ENCODE peak calls at places on chromosomes 3 and 15, in seven cellular contexts. V, Y, F, D, C, H and E are unnamed samples.

GRCh38 chr3:89699229-89699628 is 591.8 kb downstream of the EPHA3 start:
- DNase-seq in V (no peak), F (no peak), H (no peak), C (peak), D (no peak), Y (no peak), E (no peak)

GRCh38 chr15:64809649-64810498 is 15.6 kb downstream of the PIF1 start:
- DNase-seq in H (peak), V (peak), C (peak), F (peak), Y (peak), D (peak), E (peak)

GRCh38 chr3:22013641-22014040 is 262.6 kb upstream of the ZNF385D start:
- DNase-seq in V (no peak), D (no peak), H (no peak), F (no peak), Y (no peak), C (no peak), E (peak)

GRCh38 chr3:143951351-143951971 is 20.2 kb upstream of the DIPK2A start:
- DNase-seq in V (no peak), C (no peak), F (no peak), Y (no peak), D (peak), H (peak), E (peak)

GRCh38 chr15:80573614-80574013 is 121.5 kb upstream of the ABHD17C start:
- DNase-seq in H (no peak), D (no peak), V (no peak), F (no peak), Y (no peak), C (no peak), E (no peak)

GRCh38 chr3:140546649-140547048 is 131.2 kb upstream of the TRIM42 start:
- DNase-seq in H (no peak), F (no peak), D (no peak), Y (no peak), V (no peak), C (no peak), E (no peak)

GRCh38 chr15:78837543-78837942 is 26.3 kb upstream of the ADAMTS7 start:
- DNase-seq in F (no peak), C (no peak), V (no peak), Y (no peak), D (no peak), H (no peak), E (peak)

GRCh38 chr3:126121632-126122031 is 37.7 kb upstream of the SLC41A3 start:
- DNase-seq in V (no peak), C (peak), H (no peak), F (peak), Y (no peak), D (no peak), E (peak)

GRCh38 chr3:102909904-102910303 is 475.1 kb downstream of the ZPLD1 start:
- DNase-seq in C (no peak), F (no peak), V (no peak), D (no peak), Y (no peak), H (no peak), E (no peak)

GRCh38 chr15:59946084-59946483 is 58.0 kb upstream of the FOXB1 start:
- DNase-seq in Y (no peak), H (no peak), C (no peak), V (no peak), D (no peak), F (no peak), E (no peak)

GRCh38 chr15:24683736-24684135 is 8.2 kb downstream of the NPAP1 start:
- DNase-seq in D (no peak), H (no peak), V (no peak), Y (no peak), F (no peak), C (no peak), E (peak)

GRCh38 chr3:17473761-17474160 is 268.7 kb downstream of the TBC1D5 start:
- DNase-seq in D (peak), Y (no peak), V (no peak), F (no peak), H (no peak), C (no peak), E (no peak)

GRCh38 chr3:56864090-56864489 is 62.3 kb upstream of the ARHGEF3 start:
- DNase-seq in F (no peak), V (no peak), D (no peak), H (peak), C (no peak), Y (no peak), E (no peak)

GRCh38 chr3:127698264-127699097 is 25.7 kb downstream of the ABTB1 start:
- DNase-seq in D (no peak), Y (no peak), H (no peak), F (no peak), C (no peak), V (no peak), E (no peak)

GRCh38 chr15:64464271-64465005 is 4.1 kb downstream of the ZNF609 start:
- DNase-seq in F (no peak), C (no peak), Y (no peak), V (no peak), H (no peak), D (peak), E (no peak)

GRCh38 chr3:176799675-176800074 is 397.6 kb downstream of the TBL1XR1 start:
- DNase-seq in H (no peak), F (no peak), Y (no peak), V (no peak), C (no peak), D (no peak), E (no peak)

GRCh38 chr15:61989698-61990097 is 70.5 kb downstream of the VPS13C start:
- DNase-seq in C (no peak), H (no peak), D (peak), V (no peak), Y (no peak), F (no peak), E (no peak)

GRCh38 chr15:39084683-39085530 is 496.0 kb upstream of the THBS1 start:
- DNase-seq in H (no peak), V (no peak), F (no peak), D (peak), Y (no peak), C (peak), E (no peak)

GRCh38 chr15:52408823-52409222 is 113.2 kb upstream of the MYO5C start:
- DNase-seq in C (no peak), V (no peak), F (no peak), H (no peak), D (no peak), Y (no peak), E (no peak)

GRCh38 chr3:66376568-66376967 is 124.3 kb downstream of the LRIG1 start:
- DNase-seq in F (no peak), H (no peak), C (peak), D (peak), V (no peak), Y (no peak), E (no peak)

GRCh38 chr3:79598594-79598993 is 169.2 kb downstream of the ROBO1 start:
- DNase-seq in V (no peak), Y (no peak), H (no peak), F (no peak), D (no peak), C (no peak), E (peak)

GRCh38 chr15:63065262-63066234 is 23.0 kb downstream of the TPM1 start:
- DNase-seq in H (no peak), V (no peak), Y (no peak), D (no peak), C (no peak), F (no peak), E (peak)

GRCh38 chr15:76636059-76636458 is 269.1 kb downstream of the SCAPER start:
- DNase-seq in V (no peak), H (no peak), Y (no peak), F (no peak), C (no peak), D (no peak), E (no peak)

GRCh38 chr3:66106788-66107187 is 68.1 kb upstream of the MAGI1 start:
- DNase-seq in H (no peak), V (no peak), Y (no peak), F (no peak), D (no peak), C (no peak), E (no peak)

DNA sequence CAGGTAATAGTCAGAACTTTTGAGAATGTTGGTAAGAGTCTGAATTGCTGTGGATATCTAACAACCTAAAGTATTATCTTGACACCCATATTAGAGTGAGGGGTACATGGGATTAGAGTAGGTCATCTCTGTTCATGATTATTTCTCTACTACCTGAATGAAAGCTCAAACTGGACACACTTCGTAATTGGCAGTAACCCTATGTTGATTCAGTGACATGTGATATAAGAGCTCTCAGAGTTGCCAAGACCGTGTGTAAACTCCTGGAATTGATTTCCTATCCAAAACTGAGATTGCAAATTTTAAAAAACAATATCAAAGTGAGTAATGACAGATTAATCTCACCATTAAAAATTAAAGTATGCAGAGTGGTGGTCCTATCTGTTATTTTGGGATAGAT is 214.8 kb upstream of the ARHGEF26 start:
- DNase-seq in V (no peak), D (no peak), H (no peak), C (no peak), F (no peak), Y (no peak), E (no peak)
- H3K27ac ChIP-seq in V (no peak), D (no peak), H (no peak), C (no peak), F (no peak), Y (no peak), E (no peak)

GRCh38 chr3:99872633-99873254 is 55.1 kb downstream of the CMSS1 start:
- DNase-seq in F (no peak), H (no peak), C (no peak), D (no peak), Y (no peak), V (no peak), E (no peak)
- H3K27ac ChIP-seq in F (peak), H (no peak), C (peak), D (no peak), Y (no peak), V (peak), E (no peak)

GRCh38 chr3:171548918-171549317 is 88.7 kb upstream of the TNIK start:
- DNase-seq in F (no peak), Y (no peak), C (no peak), V (no peak), H (no peak), D (no peak), E (no peak)
- H3K27ac ChIP-seq in F (no peak), Y (no peak), C (no peak), V (no peak), H (no peak), D (no peak), E (peak)

GRCh38 chr15:67095834-67096366 is 30.5 kb downstream of the SMAD3 start:
- DNase-seq in D (no peak), V (no peak), Y (no peak), H (no peak), C (no peak), F (no peak), E (no peak)
- H3K27ac ChIP-seq in D (no peak), V (peak), Y (no peak), H (no peak), C (no peak), F (no peak), E (no peak)

GRCh38 chr15:95300958-95301357 is 1029.5 kb upstream of the NR2F2 start:
- DNase-seq in Y (no peak), V (no peak), D (peak), C (no peak), F (no peak), H (no peak), E (no peak)
- H3K27ac ChIP-seq in Y (no peak), V (no peak), D (no peak), C (no peak), F (peak), H (no peak), E (no peak)

GRCh38 chr3:194247350-194247740 is 103.8 kb downstream of the CPN2 start:
- DNase-seq in H (no peak), F (peak), V (no peak), Y (no peak), D (no peak), C (no peak), E (no peak)

GRCh38 chr3:194250104-194251002 is 100.8 kb downstream of the CPN2 start:
- DNase-seq in C (peak), H (no peak), F (peak), Y (no peak), V (peak), D (peak), E (no peak)

GRCh38 chr3:194251007-194251406 is 100.1 kb downstream of the CPN2 start:
- DNase-seq in H (no peak), V (no peak), C (no peak), Y (no peak), F (no peak), D (no peak), E (no peak)

GRCh38 chr3:194251461-194251860 is 99.7 kb downstream of the CPN2 start:
- DNase-seq in F (no peak), Y (no peak), D (no peak), V (no peak), C (no peak), H (no peak), E (no peak)

DNA sequence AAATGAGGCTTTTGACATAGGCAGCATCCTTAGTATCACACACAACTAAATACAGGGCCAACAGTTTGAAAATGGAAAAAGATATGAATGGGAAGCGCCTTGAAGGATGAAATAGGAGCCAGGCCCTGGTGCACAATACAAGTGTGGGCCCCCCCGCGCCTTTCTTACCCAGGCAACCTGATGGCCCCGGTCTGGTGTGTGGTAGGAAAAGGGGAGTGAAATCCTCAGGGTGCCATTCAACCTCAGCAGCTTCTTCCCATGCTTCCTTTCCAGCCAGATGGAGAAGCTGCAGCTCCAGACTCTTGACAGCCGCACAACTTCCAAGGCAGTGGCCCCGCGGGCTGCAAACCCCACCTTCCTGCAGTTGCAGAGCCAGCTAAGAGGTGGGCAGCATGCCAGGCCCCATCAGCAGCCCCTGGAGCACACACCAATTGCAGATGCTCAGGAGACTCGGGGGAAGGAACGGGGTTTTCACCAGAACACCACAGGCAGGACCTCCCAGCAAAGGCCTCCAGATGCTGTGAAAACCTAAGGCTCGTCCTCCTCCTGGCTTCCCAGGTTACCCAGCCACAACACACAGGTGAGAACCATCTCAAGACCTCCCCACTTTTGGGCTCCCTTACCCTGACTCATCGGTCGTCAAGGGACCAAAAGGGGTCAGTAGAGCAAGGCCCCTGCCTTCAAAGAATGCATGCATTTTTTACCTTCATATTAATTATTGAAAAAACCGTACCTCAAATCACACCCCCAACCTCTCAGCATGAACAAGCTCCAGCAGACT is 101.6 kb downstream of the CPN2 start:
- DNase-seq in H (peak), F (peak), C (no peak), D (no peak), Y (no peak), V (no peak), E (no peak)
- H3K27ac ChIP-seq in H (peak), F (no peak), C (no peak), D (no peak), Y (no peak), V (no peak), E (no peak)

GRCh38 chr15:67201136-67201535 is 53.3 kb downstream of the AAGAB start:
- DNase-seq in C (no peak), Y (no peak), F (no peak), V (no peak), H (no peak), D (no peak), E (no peak)

GRCh38 chr15:67199391-67199790 is 55.1 kb downstream of the AAGAB start:
- DNase-seq in D (no peak), V (no peak), F (no peak), C (no peak), Y (no peak), H (no peak), E (no peak)

GRCh38 chr15:67202091-67202490 is 52.4 kb downstream of the AAGAB start:
- DNase-seq in F (no peak), V (no peak), Y (no peak), C (no peak), H (no peak), D (no peak), E (no peak)

GRCh38 chr15:67199881-67200763 is 54.3 kb downstream of the AAGAB start:
- DNase-seq in Y (no peak), F (no peak), V (no peak), H (no peak), C (no peak), D (peak), E (no peak)

DNA sequence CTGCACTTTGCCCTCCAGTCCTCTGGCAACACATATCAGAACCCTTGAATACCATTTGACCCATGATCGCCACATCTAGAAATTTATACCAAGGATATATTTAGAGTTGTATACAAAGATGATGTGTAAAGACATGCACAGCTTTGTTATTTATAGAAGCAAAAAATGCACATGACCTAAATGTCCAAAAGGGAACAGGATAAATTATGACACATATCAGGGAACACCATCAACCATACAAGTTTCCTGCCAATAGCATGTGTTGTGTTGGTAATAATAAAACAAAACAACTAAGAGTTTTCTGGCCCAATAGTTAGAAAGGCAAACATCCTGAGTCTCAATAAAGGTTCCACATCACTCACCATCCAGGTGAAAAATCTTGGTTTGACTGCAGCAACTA is 51.5 kb downstream of the AAGAB start:
- DNase-seq in V (no peak), H (no peak), C (no peak), Y (no peak), F (no peak), D (no peak), E (no peak)
- H3K27ac ChIP-seq in V (peak), H (no peak), C (no peak), Y (no peak), F (no peak), D (no peak), E (no peak)

GRCh38 chr3:46912986-46913385 is 35.5 kb downstream of the PTH1R start:
- DNase-seq in F (no peak), Y (no peak), V (no peak), D (no peak), C (no peak), H (no peak), E (no peak)

GRCh38 chr3:46914849-46915248 is 37.3 kb downstream of the PTH1R start:
- DNase-seq in V (no peak), H (no peak), F (no peak), C (no peak), Y (no peak), D (no peak), E (no peak)

GRCh38 chr3:46916278-46916677 is 38.8 kb downstream of the PTH1R start:
- DNase-seq in C (no peak), Y (no peak), D (no peak), F (no peak), V (no peak), H (no peak), E (no peak)

GRCh38 chr3:46915297-46915822 is 37.8 kb downstream of the PTH1R start:
- DNase-seq in D (no peak), H (no peak), V (peak), F (no peak), Y (no peak), C (no peak), E (no peak)

GRCh38 chr3:46913644-46914043 is 36.1 kb downstream of the PTH1R start:
- DNase-seq in Y (no peak), D (peak), C (peak), V (peak), H (no peak), F (no peak), E (no peak)
- H3K27ac ChIP-seq in Y (no peak), D (peak), C (no peak), V (peak), H (no peak), F (no peak), E (no peak)

GRCh38 chr3:37255990-37256308 is 81.6 kb upstream of the LRRFIP2 start:
- DNase-seq in C (no peak), D (no peak), F (no peak), V (no peak), Y (no peak), H (no peak), E (no peak)

GRCh38 chr3:37257581-37257980 is 83.2 kb upstream of the LRRFIP2 start:
- DNase-seq in F (no peak), D (no peak), H (no peak), V (no peak), Y (no peak), C (no peak), E (no peak)

GRCh38 chr3:37262816-37263393 is 88.5 kb upstream of the LRRFIP2 start:
- DNase-seq in D (no peak), Y (no peak), H (no peak), V (no peak), F (no peak), C (no peak), E (no peak)

GRCh38 chr3:37256447-37256846 is 82.1 kb upstream of the LRRFIP2 start:
- DNase-seq in Y (no peak), V (no peak), C (no peak), H (no peak), D (no peak), F (no peak), E (no peak)

DNA sequence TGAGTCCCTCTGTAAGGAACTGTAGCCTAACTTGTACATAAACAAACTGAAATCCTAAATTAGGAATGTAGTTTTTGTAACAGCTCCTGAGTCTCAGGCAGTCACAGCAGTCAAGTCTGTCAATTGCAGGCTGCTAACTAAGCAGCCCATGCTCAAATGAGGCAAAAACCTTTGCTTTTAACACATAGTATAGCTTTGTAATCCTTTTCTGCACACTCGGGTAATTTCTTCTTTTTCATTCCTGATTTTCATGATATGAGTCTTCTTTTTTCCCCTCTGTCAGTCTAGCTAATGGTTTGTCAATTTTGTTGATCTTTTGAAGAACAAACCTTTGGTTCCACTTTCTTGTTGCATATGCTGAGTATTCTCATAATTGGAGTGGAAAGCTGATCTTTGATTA is 84.9 kb upstream of the LRRFIP2 start:
- DNase-seq in C (no peak), D (no peak), V (no peak), H (no peak), F (no peak), Y (no peak), E (no peak)
- H3K27ac ChIP-seq in C (no peak), D (peak), V (peak), H (no peak), F (no peak), Y (no peak), E (no peak)